ENCODE peak calls at places on chromosomes 1 and 21, in eight cellular contexts. E, I, C, Q, V, R, A and J are unnamed samples.

GRCh38 chr1:208131631-208132286 is 112.4 kb downstream of the PLXNA2 start:
- DNase-seq in R (no peak), V (no peak), I (no peak), Q (no peak), C (no peak), E (no peak), A (no peak), J (no peak)

GRCh38 chr1:26328597-26328996 is 10.8 kb downstream of the CD52 start:
- DNase-seq in R (no peak), C (no peak), E (no peak), V (no peak), I (no peak), A (no peak), Q (no peak), J (peak; percentile 14)

GRCh38 chr1:64497484-64497883 is 27.6 kb downstream of the CACHD1 start:
- DNase-seq in C (no peak), V (peak; percentile 45), A (no peak), R (peak; percentile 50), Q (no peak), E (peak; percentile 74), I (no peak), J (no peak)

GRCh38 chr1:55584521-55585401 is 369.6 kb upstream of the USP24 start:
- DNase-seq in Q (peak; percentile 55), R (peak; percentile 41), I (no peak), V (peak; percentile 67), E (no peak), A (peak; percentile 29), C (peak; percentile 44), J (no peak)

GRCh38 chr1:50473513-50473912 is 50.3 kb upstream of the DMRTA2 start:
- DNase-seq in I (no peak), A (no peak), E (no peak), Q (no peak), C (no peak), V (no peak), R (no peak), J (no peak)

GRCh38 chr21:32143222-32143939 is 135.5 kb downstream of the MIS18A start:
- DNase-seq in R (peak; percentile 53), I (no peak), V (peak; percentile 9), C (peak; percentile 3), E (peak; percentile 43), A (no peak), Q (peak; percentile 4), J (no peak)

GRCh38 chr1:225378880-225379279 is 49.0 kb downstream of the LBR start:
- DNase-seq in E (peak; percentile 88), I (no peak), R (peak; percentile 78), V (peak; percentile 71), C (peak; percentile 65), Q (peak; percentile 66), A (peak; percentile 15), J (no peak)

GRCh38 chr1:40662151-40662550 is 3.3 kb downstream of the RIMS3 start:
- DNase-seq in Q (no peak), E (no peak), I (no peak), A (no peak), R (peak; percentile 21), V (no peak), C (no peak), J (no peak)

GRCh38 chr21:33491373-33492102 is at the start of gene DNAJC28:
- DNase-seq in R (peak; percentile 96), E (peak; percentile 96), Q (peak; percentile 80), V (peak; percentile 88), A (peak; percentile 95), C (peak; percentile 89), I (peak; percentile 98), J (peak; percentile 96)

GRCh38 chr1:33424205-33424604 is 6.7 kb downstream of the PHC2 start:
- DNase-seq in E (no peak), I (no peak), C (peak; percentile 57), V (peak; percentile 73), A (peak; percentile 82), Q (peak; percentile 66), R (no peak), J (no peak)

GRCh38 chr1:58786927-58787245 is 3.0 kb upstream of the JUN start:
- DNase-seq in E (no peak), C (no peak), Q (no peak), A (no peak), R (no peak), I (no peak), V (no peak), J (no peak)

GRCh38 chr1:18948048-18948912 is 8.2 kb downstream of the IFFO2 start:
- DNase-seq in C (no peak), A (peak; percentile 39), I (no peak), V (peak; percentile 81), R (peak; percentile 84), Q (peak; percentile 76), E (no peak), J (peak; percentile 61)

GRCh38 chr1:180166436-180166800 is 11.7 kb downstream of the QSOX1 start:
- DNase-seq in C (no peak), Q (no peak), E (no peak), V (no peak), R (no peak), A (no peak), I (no peak), J (no peak)

GRCh38 chr1:47590523-47591225 is 152.8 kb downstream of the FOXD2 start:
- DNase-seq in Q (no peak), V (no peak), R (no peak), A (no peak), C (no peak), E (peak; percentile 25), I (no peak), J (no peak)

GRCh38 chr1:101993703-101994102 is 3.0 kb downstream of the OLFM3 start:
- DNase-seq in I (no peak), V (no peak), R (peak; percentile 1), E (no peak), A (peak; percentile 22), Q (no peak), C (no peak), J (no peak)

GRCh38 chr1:230253150-230253549 is 173.0 kb downstream of the PGBD5 start:
- DNase-seq in C (no peak), A (no peak), R (no peak), E (no peak), I (no peak), V (no peak), Q (no peak), J (no peak)

GRCh38 chr1:210496063-210496462 is 167.4 kb downstream of the HHAT start:
- DNase-seq in A (no peak), E (no peak), Q (peak; percentile 91), R (peak; percentile 84), V (peak; percentile 94), I (no peak), C (peak; percentile 92), J (no peak)

GRCh38 chr1:112260699-112261098 is 135.3 kb upstream of the CTTNBP2NL start:
- DNase-seq in C (no peak), R (no peak), Q (no peak), V (no peak), I (no peak), A (no peak), E (no peak), J (no peak)
- H3K9ac ChIP-seq in C (no peak overlapping the region), R (no peak overlapping the region), Q (no peak overlapping the region), V (no peak overlapping the region), I (no peak overlapping the region), A (no peak overlapping the region), E (no peak overlapping the region), J (no peak overlapping the region)

GRCh38 chr1:172778461-172779455 is 119.9 kb downstream of the FASLG start:
- DNase-seq in A (peak; percentile 52), R (peak; percentile 22), V (no peak), C (no peak), I (no peak), E (no peak), Q (no peak), J (no peak)
- H2AFZ ChIP-seq in A (peak overlapping the region; percentile 7), R (peak overlapping the region; percentile 7), V (no peak overlapping the region), C (no peak overlapping the region), I (no peak overlapping the region), E (no peak overlapping the region), Q (no peak overlapping the region), J (no peak overlapping the region)

DNA sequence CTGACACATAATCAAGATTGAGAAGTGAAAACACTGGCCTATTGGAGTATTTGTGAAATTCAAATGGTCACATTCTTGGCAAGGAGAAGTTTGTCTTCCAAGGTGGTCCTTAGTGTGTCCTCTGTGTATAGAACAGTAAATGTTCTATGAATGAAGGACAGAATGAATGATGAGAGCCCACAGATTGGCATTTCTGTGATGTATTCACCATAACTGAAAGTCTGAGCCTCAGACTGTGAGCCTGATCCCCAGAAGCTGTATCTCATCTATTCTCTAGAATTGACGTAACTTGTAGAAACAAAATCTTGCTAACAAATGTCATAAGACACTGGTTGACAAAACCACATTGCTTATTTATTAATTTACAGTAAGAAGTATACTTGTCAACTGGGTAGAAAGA is 111.5 kb upstream of the ETV3 start:
- DNase-seq in E (no peak), C (no peak), Q (no peak), R (no peak), A (no peak), I (no peak), V (no peak), J (no peak)
- H3K9ac ChIP-seq in E (no peak overlapping the region), C (no peak overlapping the region), Q (no peak overlapping the region), R (no peak overlapping the region), A (no peak overlapping the region), I (no peak overlapping the region), V (no peak overlapping the region), J (no peak overlapping the region)

GRCh38 chr1:167628754-167629515 is 1.1 kb upstream of the RCSD1 start:
- DNase-seq in V (no peak), E (no peak), C (no peak), Q (no peak), I (no peak), R (no peak), A (no peak), J (peak; percentile 74)

GRCh38 chr1:167629681-167630567 is at the start of gene RCSD1:
- DNase-seq in E (no peak), C (no peak), I (peak; percentile 91), V (peak; percentile 13), A (no peak), Q (no peak), R (peak; percentile 69), J (peak; percentile 81)

GRCh38 chr1:167631386-167631941 is 1.4 kb downstream of the RCSD1 start:
- DNase-seq in V (no peak), C (no peak), Q (no peak), A (no peak), E (no peak), R (no peak), I (no peak), J (peak; percentile 40)

GRCh38 chr1:167631987-167632680 is 2.1 kb downstream of the RCSD1 start:
- DNase-seq in Q (no peak), C (no peak), I (no peak), R (no peak), V (no peak), E (no peak), A (no peak), J (peak; percentile 81)

DNA sequence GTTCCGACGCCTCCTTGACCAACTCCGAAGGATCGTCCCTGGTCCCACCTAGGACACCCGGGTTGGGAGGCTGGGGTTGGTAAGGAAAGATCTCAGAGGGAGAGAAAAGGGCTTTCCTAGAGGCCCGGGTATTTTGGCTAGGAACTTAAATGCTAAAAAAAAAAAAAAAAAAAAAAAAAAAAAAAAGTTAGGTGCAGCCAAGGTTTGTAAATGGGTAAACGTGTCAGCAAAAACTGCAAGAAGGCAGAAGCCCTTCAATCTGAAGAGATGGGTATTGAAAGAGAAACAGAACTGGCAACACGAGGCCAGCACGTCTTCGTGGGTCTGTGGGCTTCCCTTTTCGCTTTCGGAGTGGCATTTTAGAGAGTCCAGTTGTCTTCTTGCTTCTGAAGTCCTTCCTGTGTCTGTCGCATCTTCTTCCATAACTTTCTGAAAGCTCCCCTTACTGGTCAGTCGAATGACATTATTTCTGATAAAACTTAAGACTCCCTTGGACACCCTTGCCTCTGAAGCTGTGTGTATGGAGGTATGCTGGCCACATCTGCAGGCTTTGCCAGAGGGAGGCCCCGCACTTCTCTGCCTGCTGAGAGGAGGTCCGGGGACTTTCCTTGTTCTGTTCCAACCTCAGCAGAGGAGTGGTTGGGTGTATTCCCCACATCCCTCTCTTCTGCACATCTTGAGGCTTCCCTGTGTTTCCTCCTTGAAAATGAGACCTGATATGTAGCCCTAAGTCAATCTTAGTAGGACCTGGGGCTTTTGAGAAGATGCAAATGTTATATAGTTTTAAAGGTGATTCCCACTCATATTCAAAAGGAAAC is 745 bp downstream of the RCSD1 start:
- DNase-seq in E (no peak), A (no peak), Q (no peak), I (no peak), V (no peak), R (no peak), C (no peak), J (peak; percentile 49)
- H2AFZ ChIP-seq in E (no peak overlapping the region), A (peak overlapping the region; percentile 62), Q (peak overlapping the region; percentile 83), I (peak overlapping the region; percentile 51), V (no peak overlapping the region), R (peak overlapping the region; percentile 88), C (peak overlapping the region; percentile 84), J (peak overlapping the region; percentile 55)